ENCODE peak calls at places on chromosomes 7 and 10, in eight cellular contexts. J, W, E, X, B, F, H and R are unnamed samples.

GRCh38 chr10:6212806-6213205 is 10.1 kb downstream of the PFKFB3 start:
- DNase-seq in J (no peak), W (no peak), E (no peak), X (no peak), B (no peak), F (no peak), H (no peak), R (no peak)

GRCh38 chr7:7799138-7799537 is 80.7 kb upstream of the RPA3 start:
- DNase-seq in J (no peak), W (peak; percentile 29), E (peak; percentile 7), X (no peak), B (no peak), F (no peak), H (no peak), R (no peak)

GRCh38 chr7:15130666-15131541 is 228.4 kb upstream of the DGKB start:
- DNase-seq in J (peak; percentile 20), W (no peak), E (peak; percentile 71), X (no peak), B (no peak), F (no peak), H (no peak), R (no peak)

GRCh38 chr7:29287366-29287765 is 92.8 kb downstream of the CHN2 start:
- DNase-seq in J (peak; percentile 76), W (no peak), E (peak; percentile 55), X (no peak), B (no peak), F (no peak), H (no peak), R (no peak)

GRCh38 chr10:54441286-54441685 is 359.7 kb downstream of the PCDH15 start:
- DNase-seq in J (no peak), W (peak; percentile 27), E (no peak), X (no peak), B (no peak), F (no peak), H (no peak), R (no peak)

GRCh38 chr10:102856758-102857424 is 2.8 kb downstream of the BORCS7 start:
- DNase-seq in J (no peak), W (no peak), E (no peak), X (no peak), B (no peak), F (no peak), H (peak; percentile 4), R (no peak)

GRCh38 chr7:147547252-147547897 is 1043.2 kb upstream of the C7orf33 start:
- DNase-seq in J (peak; percentile 6), W (peak; percentile 87), E (peak; percentile 28), X (peak; percentile 73), B (no peak), F (peak; percentile 3), H (no peak), R (no peak)

GRCh38 chr7:44136731-44137130 is 4.4 kb downstream of the MYL7 start:
- DNase-seq in J (no peak), W (no peak), E (no peak), X (no peak), B (no peak), F (no peak), H (no peak), R (no peak)

GRCh38 chr10:69295027-69295426 is 16.7 kb downstream of the HK1 start:
- DNase-seq in J (no peak), W (no peak), E (no peak), X (no peak), B (no peak), F (no peak), H (no peak), R (no peak)

GRCh38 chr10:32530231-32530630 is 84.3 kb downstream of the CCDC7 start:
- DNase-seq in J (no peak), W (no peak), E (no peak), X (peak; percentile 90), B (no peak), F (no peak), H (no peak), R (no peak)

GRCh38 chr7:50182734-50183133 is 89.7 kb upstream of the ZPBP start:
- DNase-seq in J (no peak), W (peak; percentile 13), E (no peak), X (peak; percentile 9), B (peak; percentile 55), F (no peak), H (no peak), R (no peak)

GRCh38 chr7:36048902-36049240 is 104.2 kb upstream of the EEPD1 start:
- DNase-seq in J (no peak), W (no peak), E (peak; percentile 56), X (no peak), B (no peak), F (no peak), H (no peak), R (no peak)